ENCODE peak calls at places on chromosomes 6 and 20, in four cellular contexts. M, H, Y and P are unnamed samples.

GRCh38 chr6:75169689-75170088 is 36.2 kb downstream of the COL12A1 start:
- DNase-seq in M (no peak), H (no peak), Y (no peak), P (no peak)

GRCh38 chr6:124854338-124854922 is 107.8 kb upstream of the RNF217 start:
- DNase-seq in M (no peak), H (no peak), Y (no peak), P (no peak)

GRCh38 chr6:92126983-92127382 is 1292.4 kb downstream of the EPHA7 start:
- DNase-seq in M (no peak), H (no peak), Y (no peak), P (no peak)

GRCh38 chr6:7975764-7976146 is 65.2 kb upstream of the TXNDC5 start:
- DNase-seq in M (no peak), H (no peak), Y (no peak), P (no peak)

GRCh38 chr6:84696181-84696580 is 68.2 kb downstream of the TBX18 start:
- DNase-seq in M (no peak), H (no peak), Y (no peak), P (no peak)

GRCh38 chr6:32081168-32081624 is 27.9 kb downstream of the TNXB start:
- DNase-seq in M (no peak), H (peak), Y (no peak), P (no peak)

GRCh38 chr6:73774311-73774766 is 78.3 kb downstream of the CD109 start:
- DNase-seq in M (peak), H (peak), Y (no peak), P (no peak)

GRCh38 chr20:3199206-3199605 is 5.3 kb downstream of the DDRGK1 start:
- DNase-seq in M (no peak), H (no peak), Y (no peak), P (no peak)

GRCh38 chr6:125749112-125749863 is at the start of gene HEY2:
- DNase-seq in M (peak), H (peak), Y (peak), P (peak)

GRCh38 chr6:157823523-157824370 is 701 bp downstream of the SNX9 start:
- DNase-seq in M (peak), H (peak), Y (peak), P (peak)

GRCh38 chr6:35552285-35552917 is 39.7 kb upstream of the TULP1 start:
- DNase-seq in M (peak), H (peak), Y (peak), P (peak)

GRCh38 chr20:47992021-47992467 is 206.8 kb upstream of the SULF2 start:
- DNase-seq in M (peak), H (no peak), Y (no peak), P (peak)

GRCh38 chr6:118260833-118261232 is 287.3 kb upstream of the PLN start:
- DNase-seq in M (no peak), H (no peak), Y (no peak), P (no peak)

GRCh38 chr20:50758992-50759391 is 27.6 kb downstream of the PARD6B start:
- DNase-seq in M (no peak), H (no peak), Y (peak), P (no peak)

GRCh38 chr6:155313602-155314091 is 637 bp downstream of the TFB1M start:
- DNase-seq in M (no peak), H (no peak), Y (no peak), P (no peak)

GRCh38 chr6:95094751-95095150 is 482.6 kb upstream of the MANEA start:
- DNase-seq in M (peak), H (peak), Y (no peak), P (no peak)

GRCh38 chr20:46634528-46634927 is 16.7 kb downstream of the SLC13A3 start:
- DNase-seq in M (no peak), H (no peak), Y (no peak), P (no peak)

GRCh38 chr6:155854787-155855186 is 399.1 kb upstream of the NOX3 start:
- DNase-seq in M (no peak), H (no peak), Y (no peak), P (no peak)

GRCh38 chr6:55868910-55869479 is 6.4 kb downstream of the BMP5 start:
- DNase-seq in M (no peak), H (peak), Y (no peak), P (no peak)

GRCh38 chr6:39203804-39204495 is 25.3 kb downstream of the KCNK5 start:
- DNase-seq in M (peak), H (no peak), Y (no peak), P (peak)

GRCh38 chr6:34671362-34671761 is 25.2 kb downstream of the ILRUN start:
- DNase-seq in M (no peak), H (peak), Y (no peak), P (no peak)

GRCh38 chr20:51382986-51383821 is 159.3 kb downstream of the NFATC2 start:
- DNase-seq in M (no peak), H (no peak), Y (no peak), P (no peak)

GRCh38 chr6:170405311-170405975 is 98.9 kb downstream of the FAM120B start:
- DNase-seq in M (peak), H (peak), Y (no peak), P (no peak)

GRCh38 chr6:154852700-154853099 is 119.5 kb downstream of the SCAF8 start:
- DNase-seq in M (no peak), H (peak), Y (no peak), P (no peak)

GRCh38 chr20:22462975-22463914 is 121.1 kb downstream of the FOXA2 start:
- DNase-seq in M (no peak), H (no peak), Y (no peak), P (no peak)

GRCh38 chr20:62993856-62994494 is 12.8 kb downstream of the BHLHE23 start:
- DNase-seq in M (no peak), H (no peak), Y (no peak), P (no peak)

GRCh38 chr6:83193747-83194582 is 808 bp downstream of the RWDD2A start:
- DNase-seq in M (peak), H (no peak), Y (peak), P (peak)

GRCh38 chr6:24997905-24998304 is 62.1 kb upstream of the RIPOR2 start:
- DNase-seq in M (no peak), H (no peak), Y (no peak), P (no peak)

GRCh38 chr20:46558511-46558959 is 8.1 kb upstream of the OCSTAMP start:
- DNase-seq in M (peak), H (peak), Y (no peak), P (no peak)

GRCh38 chr6:135644394-135644793 is 146.9 kb upstream of the AHI1 start:
- DNase-seq in M (no peak), H (no peak), Y (no peak), P (no peak)
- H3K56ac ChIP-seq in M (no peak), H (no peak), Y (no peak), P (no peak)

DNA sequence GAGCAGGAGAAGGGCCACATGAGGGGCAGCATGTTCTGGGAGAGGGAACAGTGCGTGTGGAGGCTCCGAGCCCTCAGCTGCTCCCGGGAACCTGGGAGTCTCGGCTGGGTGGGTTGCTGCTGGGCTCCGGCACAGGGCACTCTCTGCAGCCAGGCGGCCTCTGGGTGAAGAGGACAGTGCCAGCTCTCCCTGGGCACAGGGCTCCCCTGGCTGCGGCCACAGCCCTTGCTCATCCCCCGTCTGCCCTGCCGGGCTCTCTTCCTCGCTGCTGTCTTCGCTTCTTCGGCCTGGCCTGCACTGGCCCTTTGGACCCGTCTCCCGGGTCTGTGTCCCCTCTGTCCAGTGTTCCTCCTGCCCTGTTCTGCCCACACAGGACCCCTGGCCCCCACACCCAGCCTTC is 48.2 kb downstream of the CDH4 start:
- DNase-seq in M (no peak), H (no peak), Y (no peak), P (no peak)
- H3K56ac ChIP-seq in M (no peak), H (no peak), Y (no peak), P (no peak)

GRCh38 chr6:49782293-49783181 is 4.5 kb downstream of the PGK2 start:
- DNase-seq in M (no peak), H (no peak), Y (no peak), P (no peak)
- H3K56ac ChIP-seq in M (no peak), H (no peak), Y (no peak), P (no peak)

GRCh38 chr6:165925474-165926156 is 242.0 kb downstream of the TBXT start:
- DNase-seq in M (no peak), H (peak), Y (no peak), P (no peak)

GRCh38 chr6:165917576-165917975 is 250.1 kb downstream of the TBXT start:
- DNase-seq in M (no peak), H (no peak), Y (no peak), P (no peak)

GRCh38 chr6:165926378-165926777 is 241.3 kb downstream of the TBXT start:
- DNase-seq in M (no peak), H (no peak), Y (no peak), P (no peak)

GRCh38 chr6:165922309-165922794 is 245.3 kb downstream of the TBXT start:
- DNase-seq in M (no peak), H (peak), Y (no peak), P (no peak)

DNA sequence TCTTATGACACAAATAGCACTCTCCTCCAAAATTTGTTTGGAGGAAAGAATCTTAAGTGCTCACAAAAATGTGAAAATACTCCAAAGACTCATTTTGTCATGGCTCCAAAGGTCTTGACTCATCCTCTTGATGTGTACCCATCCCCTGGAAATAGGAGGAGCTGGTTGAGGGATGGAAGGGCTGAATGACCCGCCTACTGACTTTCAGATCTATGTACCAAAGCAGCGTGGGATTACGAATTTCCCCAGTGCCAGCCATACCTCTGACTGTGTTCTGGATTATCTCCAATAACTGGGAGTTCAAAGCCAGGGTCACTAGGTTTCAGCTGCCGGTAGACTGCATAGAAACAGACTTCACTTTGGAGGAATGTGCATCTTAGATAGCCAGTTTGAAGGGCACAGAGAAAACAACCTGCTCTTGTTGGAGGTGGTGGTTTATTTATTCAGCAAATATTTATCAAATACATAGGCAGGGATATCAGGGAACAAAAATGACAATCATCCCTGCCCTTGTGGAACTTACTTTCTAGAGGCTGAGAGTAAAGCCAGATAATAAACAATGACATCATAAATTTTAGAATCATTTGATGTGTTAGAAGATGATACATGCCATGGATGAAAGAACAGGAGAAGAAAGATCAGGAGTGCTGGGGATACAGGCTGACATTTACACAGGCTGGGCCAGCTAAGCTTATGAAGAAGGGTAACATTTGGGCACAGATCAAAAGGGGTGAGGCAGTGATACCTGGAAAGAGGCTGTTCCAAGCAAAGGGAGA is 246.6 kb downstream of the TBXT start:
- DNase-seq in M (no peak), H (peak), Y (no peak), P (no peak)
- H3K56ac ChIP-seq in M (no peak), H (no peak), Y (no peak), P (no peak)

GRCh38 chr6:43062818-43063217 is 3.4 kb downstream of the KLC4 start:
- DNase-seq in M (no peak), H (no peak), Y (no peak), P (no peak)
- H3K56ac ChIP-seq in M (no peak), H (no peak), Y (no peak), P (no peak)

GRCh38 chr20:37395921-37396519 is 50.1 kb downstream of the SRC start:
- DNase-seq in M (peak), H (no peak), Y (no peak), P (peak)

GRCh38 chr20:37396520-37397075 is 50.7 kb downstream of the SRC start:
- DNase-seq in M (peak), H (no peak), Y (peak), P (peak)

GRCh38 chr20:37394543-37395410 is 48.8 kb downstream of the SRC start:
- DNase-seq in M (no peak), H (no peak), Y (no peak), P (no peak)

GRCh38 chr20:37393863-37394542 is 48.1 kb downstream of the SRC start:
- DNase-seq in M (no peak), H (no peak), Y (no peak), P (no peak)

GRCh38 chr20:37395411-37395800 is 49.5 kb downstream of the SRC start:
- DNase-seq in M (no peak), H (no peak), Y (no peak), P (no peak)
- H3K56ac ChIP-seq in M (no peak), H (no peak), Y (no peak), P (no peak)

GRCh38 chr6:87897581-87898147 is 150.0 kb upstream of the SPACA1 start:
- DNase-seq in M (no peak), H (peak), Y (no peak), P (no peak)

GRCh38 chr6:87901613-87902012 is 146.0 kb upstream of the SPACA1 start:
- DNase-seq in M (no peak), H (no peak), Y (no peak), P (no peak)

GRCh38 chr6:87902383-87902782 is 145.3 kb upstream of the SPACA1 start:
- DNase-seq in M (no peak), H (no peak), Y (no peak), P (no peak)

GRCh38 chr6:87899499-87900147 is 148.0 kb upstream of the SPACA1 start:
- DNase-seq in M (no peak), H (no peak), Y (no peak), P (no peak)

GRCh38 chr6:87900160-87900698 is 147.4 kb upstream of the SPACA1 start:
- DNase-seq in M (no peak), H (no peak), Y (no peak), P (no peak)
- H3K56ac ChIP-seq in M (no peak), H (no peak), Y (no peak), P (no peak)

GRCh38 chr20:57173986-57174385 is 92.5 kb downstream of the BMP7 start:
- DNase-seq in M (no peak), H (no peak), Y (no peak), P (no peak)

GRCh38 chr20:57176842-57177241 is 89.6 kb downstream of the BMP7 start:
- DNase-seq in M (no peak), H (no peak), Y (no peak), P (no peak)

GRCh38 chr20:57177636-57178280 is 88.7 kb downstream of the BMP7 start:
- DNase-seq in M (no peak), H (no peak), Y (no peak), P (no peak)

GRCh38 chr20:57174737-57175136 is 91.7 kb downstream of the BMP7 start:
- DNase-seq in M (no peak), H (no peak), Y (no peak), P (no peak)

GRCh38 chr20:57175397-57176010 is 90.9 kb downstream of the BMP7 start:
- DNase-seq in M (no peak), H (no peak), Y (no peak), P (no peak)
- H3K56ac ChIP-seq in M (no peak), H (no peak), Y (no peak), P (no peak)

DNA sequence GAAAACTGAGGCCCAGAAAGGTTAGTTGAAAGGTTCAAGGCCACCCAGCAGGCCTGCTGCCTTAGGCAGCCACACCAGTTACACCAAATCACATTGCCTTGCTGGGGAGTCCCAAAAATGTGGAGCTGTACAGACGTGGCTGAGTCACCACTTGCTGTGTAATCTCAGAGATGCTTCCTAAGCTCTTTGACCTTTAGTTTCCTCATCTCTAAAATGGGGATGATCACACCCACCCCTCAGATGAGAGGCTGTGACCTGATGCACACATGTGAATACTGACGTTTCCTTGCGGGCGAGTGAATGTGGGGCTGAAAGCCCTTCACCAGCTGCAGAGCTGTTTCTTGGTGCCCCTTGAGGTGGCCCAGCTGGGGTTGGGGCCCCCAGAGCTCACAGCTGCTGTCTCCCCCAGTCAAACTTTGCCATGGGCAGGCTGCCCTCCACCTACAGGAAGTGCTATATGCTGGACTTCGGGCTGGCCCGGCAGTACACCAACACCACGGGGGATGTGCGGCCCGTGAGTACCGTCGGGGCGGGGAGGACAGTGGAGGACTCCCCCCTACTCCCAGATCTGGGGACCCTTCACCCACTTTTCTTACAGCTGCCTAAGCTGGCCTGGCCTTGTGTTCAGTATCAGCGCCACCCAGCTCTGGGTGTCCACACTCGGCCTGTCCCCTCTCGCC is 11.0 kb downstream of the TTBK1 start:
- DNase-seq in M (no peak), H (peak), Y (peak), P (no peak)
- H3K56ac ChIP-seq in M (no peak), H (no peak), Y (no peak), P (no peak)